ENCODE peak calls at places on chromosomes 7 and 10, in eight cellular contexts. O, R, G, I, W, H, D and C are unnamed samples.

GRCh38 chr7:119959811-119960210 is 313.2 kb upstream of the KCND2 start:
- DNase-seq in I (no peak), W (no peak), H (no peak), R (no peak), G (no peak), O (no peak), D (no peak), C (peak; percentile 23)

GRCh38 chr10:104254493-104255243 is at the start of gene GSTO1:
- DNase-seq in W (peak; percentile 54), R (peak; percentile 84), D (peak; percentile 58), G (peak; percentile 70), O (peak; percentile 19), I (peak; percentile 66), H (peak; percentile 46), C (peak; percentile 48)

GRCh38 chr7:38746438-38746837 is 115.3 kb upstream of the AMPH start:
- DNase-seq in H (no peak), R (no peak), G (no peak), W (no peak), O (no peak), I (no peak), D (no peak), C (no peak)

GRCh38 chr10:11919271-11919670 is 96.1 kb downstream of the PROSER2 start:
- DNase-seq in H (no peak), D (no peak), O (no peak), G (no peak), I (no peak), W (no peak), R (no peak), C (no peak)

GRCh38 chr7:151813445-151813844 is 63.5 kb downstream of the PRKAG2 start:
- DNase-seq in G (no peak), I (no peak), W (no peak), H (no peak), R (no peak), D (no peak), O (no peak), C (no peak)

GRCh38 chr10:100021322-100021721 is 11.6 kb upstream of the DNMBP start:
- DNase-seq in O (no peak), W (no peak), H (no peak), D (no peak), G (no peak), R (no peak), I (no peak), C (no peak)

GRCh38 chr10:2985729-2986232 is 81.6 kb upstream of the PFKP start:
- DNase-seq in I (no peak), R (no peak), G (no peak), D (peak; percentile 11), H (no peak), O (no peak), W (no peak), C (peak; percentile 87)

GRCh38 chr7:55537458-55537825 is 34.9 kb downstream of the VOPP1 start:
- DNase-seq in G (no peak), I (no peak), H (no peak), O (no peak), D (no peak), W (no peak), R (no peak), C (no peak)

GRCh38 chr7:143214789-143215679 is 6.8 kb upstream of the TAS2R40 start:
- DNase-seq in D (peak; percentile 87), W (peak; percentile 91), I (peak; percentile 68), G (peak; percentile 36), O (no peak), R (peak; percentile 78), H (peak; percentile 71), C (peak; percentile 83)

GRCh38 chr10:71975087-71975890 is 11.1 kb downstream of the CHST3 start:
- DNase-seq in G (no peak), H (no peak), I (no peak), O (peak; percentile 43), W (peak; percentile 46), D (no peak), R (no peak), C (no peak)

GRCh38 chr7:157871681-157872080 is 534.9 kb downstream of the DNAJB6 start:
- DNase-seq in G (no peak), W (no peak), I (no peak), R (no peak), D (no peak), H (no peak), O (no peak), C (no peak)

GRCh38 chr10:19983880-19984279 is 167.6 kb downstream of the PLXDC2 start:
- DNase-seq in O (no peak), I (no peak), R (no peak), G (no peak), W (no peak), H (no peak), D (no peak), C (no peak)

GRCh38 chr10:35194471-35194870 is 67.8 kb downstream of the CREM start:
- DNase-seq in H (no peak), D (no peak), I (no peak), W (no peak), O (no peak), R (no peak), G (no peak), C (no peak)